ENCODE peak calls at places on chromosomes 2 and 18, in nine cellular contexts. C is pancreas, N is cardiac fibroblast, B is brain microvascular endothelial cell, U is mucosa of descending colon, Z is Peyer's patch, K is dorsolateral prefrontal cortex, Y is MCF 10A, A is suprapubic skin. E is an unnamed sample.

GRCh38 chr2:215607790-215608189 is 171.9 kb upstream of the FN1 start:
- DNase-seq in C (no peak), N (peak; percentile 32), B (no peak), U (no peak), Z (no peak), K (no peak), Y (no peak), A (no peak), E (no peak)

GRCh38 chr18:62425465-62426190 is 97.2 kb upstream of the ZCCHC2 start:
- DNase-seq in C (peak; percentile 89), N (peak; percentile 99), B (peak; percentile 92), U (no peak), Z (peak; percentile 50), K (peak; percentile 87), Y (peak; percentile 97), A (peak; percentile 87), E (no peak)

GRCh38 chr2:29777164-29777563 is 144.2 kb downstream of the ALK start:
- DNase-seq in C (no peak), N (no peak), B (no peak), U (no peak), Z (no peak), K (no peak), Y (peak; percentile 4), A (no peak), E (no peak)

GRCh38 chr2:10830641-10831386 is 18.2 kb upstream of the PDIA6 start:
- DNase-seq in C (no peak), N (no peak), B (no peak), U (no peak), Z (no peak), K (no peak), Y (no peak), A (no peak), E (no peak)

GRCh38 chr2:216233281-216233995 is 124.3 kb downstream of the XRCC5 start:
- DNase-seq in C (no peak), N (no peak), B (no peak), U (no peak), Z (no peak), K (no peak), Y (no peak), A (no peak), E (no peak)

GRCh38 chr2:946073-947005 is 4.3 kb upstream of the SNTG2 start:
- DNase-seq in C (no peak), N (no peak), B (no peak), U (no peak), Z (no peak), K (no peak), Y (no peak), A (no peak), E (no peak)

GRCh38 chr18:79848579-79849327 is 51.0 kb downstream of the KCNG2 start:
- DNase-seq in C (no peak), N (no peak), B (no peak), U (no peak), Z (peak; percentile 0), K (no peak), Y (no peak), A (peak; percentile 28), E (no peak)

GRCh38 chr2:127054604-127054930 is 52.4 kb downstream of the BIN1 start:
- DNase-seq in C (no peak), N (no peak), B (no peak), U (peak; percentile 37), Z (no peak), K (no peak), Y (no peak), A (no peak), E (no peak)

GRCh38 chr2:227180286-227180685 is 15.9 kb downstream of the COL4A3 start:
- DNase-seq in C (no peak), N (no peak), B (no peak), U (no peak), Z (no peak), K (no peak), Y (no peak), A (no peak), E (no peak)

GRCh38 chr2:99867690-99868089 is 274.7 kb downstream of the AFF3 start:
- DNase-seq in C (no peak), N (peak; percentile 57), B (peak; percentile 78), U (no peak), Z (no peak), K (no peak), Y (peak; percentile 56), A (no peak), E (no peak)

GRCh38 chr2:9601397-9601796 is 29.4 kb downstream of the YWHAQ start:
- DNase-seq in C (no peak), N (no peak), B (no peak), U (no peak), Z (no peak), K (no peak), Y (no peak), A (no peak), E (no peak)

GRCh38 chr18:78459646-78460045 is 520.0 kb upstream of the SALL3 start:
- DNase-seq in C (no peak), N (no peak), B (no peak), U (no peak), Z (no peak), K (no peak), Y (no peak), A (no peak), E (no peak)

GRCh38 chr2:18527822-18528221 is 32.6 kb downstream of the RDH14 start:
- DNase-seq in C (no peak), N (no peak), B (no peak), U (no peak), Z (no peak), K (no peak), Y (no peak), A (no peak), E (no peak)

GRCh38 chr2:56077352-56077915 is 106.4 kb upstream of the CCDC85A start:
- DNase-seq in C (peak; percentile 45), N (peak; percentile 56), B (no peak), U (no peak), Z (no peak), K (no peak), Y (peak; percentile 54), A (no peak), E (no peak)

GRCh38 chr18:75036941-75037516 is 171.9 kb downstream of the PTGR3 start:
- DNase-seq in C (no peak), N (peak; percentile 21), B (no peak), U (no peak), Z (no peak), K (no peak), Y (no peak), A (no peak), E (no peak)

GRCh38 chr2:48175254-48175653 is 269.0 kb upstream of the FBXO11 start:
- DNase-seq in C (no peak), N (peak; percentile 75), B (peak; percentile 72), U (no peak), Z (no peak), K (no peak), Y (peak; percentile 31), A (no peak), E (no peak)

GRCh38 chr2:43302311-43303051 is 76.1 kb upstream of the ZFP36L2 start:
- DNase-seq in C (no peak), N (no peak), B (no peak), U (no peak), Z (no peak), K (no peak), Y (no peak), A (no peak), E (no peak)

GRCh38 chr2:5057895-5058294 is 634.3 kb upstream of the SOX11 start:
- DNase-seq in C (no peak), N (no peak), B (no peak), U (no peak), Z (no peak), K (no peak), Y (no peak), A (no peak), E (no peak)

GRCh38 chr2:195837987-195838386 is 181.0 kb downstream of the SLC39A10 start:
- DNase-seq in C (no peak), N (peak; percentile 34), B (no peak), U (no peak), Z (no peak), K (no peak), Y (no peak), A (no peak), E (no peak)

GRCh38 chr2:98015681-98016080 is 19.9 kb upstream of the TMEM131 start:
- DNase-seq in C (no peak), N (no peak), B (no peak), U (no peak), Z (no peak), K (no peak), Y (no peak), A (no peak), E (no peak)

GRCh38 chr2:85096616-85097015 is 36.6 kb upstream of the TCF7L1 start:
- DNase-seq in C (no peak), N (no peak), B (no peak), U (no peak), Z (no peak), K (no peak), Y (no peak), A (no peak), E (no peak)

GRCh38 chr2:149004836-149005235 is 33.7 kb upstream of the LYPD6B start:
- DNase-seq in C (no peak), N (peak; percentile 4), B (no peak), U (no peak), Z (no peak), K (no peak), Y (no peak), A (no peak), E (no peak)

GRCh38 chr2:239037559-239037910 is 189.7 kb downstream of the TWIST2 start:
- DNase-seq in C (no peak), N (no peak), B (no peak), U (peak; percentile 30), Z (no peak), K (no peak), Y (no peak), A (no peak), E (no peak)

GRCh38 chr2:50575232-50575631 is 456.7 kb downstream of the NRXN1 start:
- DNase-seq in C (no peak), N (no peak), B (no peak), U (no peak), Z (no peak), K (no peak), Y (no peak), A (no peak), E (no peak)
- TF ChIP-seq CTCF in C (no peak), N (no peak), B (no peak), U (no peak), Z (no peak), K (no peak), Y (no peak), A (no peak), E (no peak)

GRCh38 chr2:19649107-19649506 is 252.7 kb downstream of the TTC32 start:
- DNase-seq in C (no peak), N (peak; percentile 67), B (peak; percentile 33), U (no peak), Z (no peak), K (no peak), Y (peak; percentile 43), A (no peak), E (no peak)
- TF ChIP-seq CTCF in C (no peak), N (no peak), B (peak; percentile 33), U (no peak), Z (no peak), K (no peak), Y (no peak), A (no peak), E (no peak)

GRCh38 chr2:150135223-150135883 is 352.1 kb downstream of the RND3 start:
- DNase-seq in C (peak; percentile 77), N (no peak), B (no peak), U (peak; percentile 31), Z (no peak), K (no peak), Y (no peak), A (no peak), E (no peak)
- TF ChIP-seq CTCF in C (no peak), N (no peak), B (no peak), U (no peak), Z (no peak), K (no peak), Y (no peak), A (no peak), E (no peak)

GRCh38 chr2:66575625-66576371 is 140.9 kb downstream of the MEIS1 start:
- DNase-seq in C (peak; percentile 62), N (no peak), B (no peak), U (peak; percentile 51), Z (no peak), K (no peak), Y (no peak), A (peak; percentile 67), E (no peak)
- TF ChIP-seq CTCF in C (no peak), N (no peak), B (no peak), U (no peak), Z (no peak), K (no peak), Y (no peak), A (no peak), E (no peak)